ENCODE peak calls at places on chromosomes 1 and 21, in ten cellular contexts. One of them, this sample, is unnamed.

GRCh38 chr1:111615874-111616715 is 3.5 kb upstream of the RAP1A start:
- DNase-seq in uterus: no peak
- DNase-seq in naive thymus-derived CD4-positive, alpha-beta T cell: no peak
- DNase-seq in substantia nigra: no peak
- DNase-seq in GM23338: no peak
- DNase-seq in mesendoderm: no peak
- DNase-seq in ovary: no peak
- DNase-seq in gastrocnemius medialis: no peak
- DNase-seq in upper lobe of right lung: no peak
- DNase-seq in fibroblast of lung: no peak
- DNase-seq in this sample: no peak

GRCh38 chr1:94617139-94617805 is 75.7 kb upstream of the F3 start:
- DNase-seq in uterus: no peak
- DNase-seq in naive thymus-derived CD4-positive, alpha-beta T cell: no peak
- DNase-seq in substantia nigra: no peak
- DNase-seq in GM23338: no peak
- DNase-seq in mesendoderm: no peak
- DNase-seq in ovary: no peak
- DNase-seq in gastrocnemius medialis: no peak
- DNase-seq in upper lobe of right lung: no peak
- DNase-seq in fibroblast of lung: peak; percentile 83
- DNase-seq in this sample: no peak

GRCh38 chr1:3905266-3905952 is 5.3 kb upstream of the C1orf174 start:
- DNase-seq in uterus: no peak
- DNase-seq in naive thymus-derived CD4-positive, alpha-beta T cell: no peak
- DNase-seq in substantia nigra: no peak
- DNase-seq in GM23338: no peak
- DNase-seq in mesendoderm: no peak
- DNase-seq in ovary: no peak
- DNase-seq in gastrocnemius medialis: no peak
- DNase-seq in upper lobe of right lung: peak; percentile 40
- DNase-seq in fibroblast of lung: no peak
- DNase-seq in this sample: no peak

GRCh38 chr1:223704921-223705878 is 7.1 kb upstream of the CAPN2 start:
- DNase-seq in uterus: no peak
- DNase-seq in naive thymus-derived CD4-positive, alpha-beta T cell: no peak
- DNase-seq in substantia nigra: no peak
- DNase-seq in GM23338: no peak
- DNase-seq in mesendoderm: no peak
- DNase-seq in ovary: no peak
- DNase-seq in gastrocnemius medialis: no peak
- DNase-seq in upper lobe of right lung: no peak
- DNase-seq in fibroblast of lung: peak; percentile 77
- DNase-seq in this sample: no peak

GRCh38 chr1:151535326-151536271 is 4.5 kb upstream of the TUFT1 start:
- DNase-seq in uterus: no peak
- DNase-seq in naive thymus-derived CD4-positive, alpha-beta T cell: no peak
- DNase-seq in substantia nigra: no peak
- DNase-seq in GM23338: no peak
- DNase-seq in mesendoderm: peak; percentile 76
- DNase-seq in ovary: no peak
- DNase-seq in gastrocnemius medialis: no peak
- DNase-seq in upper lobe of right lung: no peak
- DNase-seq in fibroblast of lung: peak; percentile 51
- DNase-seq in this sample: no peak

GRCh38 chr1:59219926-59220325 is 77.0 kb upstream of the FGGY start:
- DNase-seq in uterus: no peak
- DNase-seq in naive thymus-derived CD4-positive, alpha-beta T cell: no peak
- DNase-seq in substantia nigra: no peak
- DNase-seq in GM23338: no peak
- DNase-seq in mesendoderm: no peak
- DNase-seq in ovary: no peak
- DNase-seq in gastrocnemius medialis: no peak
- DNase-seq in upper lobe of right lung: no peak
- DNase-seq in fibroblast of lung: no peak
- DNase-seq in this sample: no peak

GRCh38 chr1:186404454-186405051 is 28.9 kb downstream of the ODR4 start:
- DNase-seq in uterus: no peak
- DNase-seq in naive thymus-derived CD4-positive, alpha-beta T cell: peak; percentile 26
- DNase-seq in substantia nigra: no peak
- DNase-seq in GM23338: peak; percentile 42
- DNase-seq in mesendoderm: peak; percentile 33
- DNase-seq in ovary: no peak
- DNase-seq in gastrocnemius medialis: no peak
- DNase-seq in upper lobe of right lung: no peak
- DNase-seq in fibroblast of lung: peak; percentile 47
- DNase-seq in this sample: no peak

GRCh38 chr1:7579831-7580804 is 191.0 kb upstream of the VAMP3 start:
- DNase-seq in uterus: no peak
- DNase-seq in naive thymus-derived CD4-positive, alpha-beta T cell: no peak
- DNase-seq in substantia nigra: no peak
- DNase-seq in GM23338: no peak
- DNase-seq in mesendoderm: no peak
- DNase-seq in ovary: peak; percentile 8
- DNase-seq in gastrocnemius medialis: no peak
- DNase-seq in upper lobe of right lung: peak; percentile 50
- DNase-seq in fibroblast of lung: no peak
- DNase-seq in this sample: no peak

GRCh38 chr1:113247355-113247754 is 143.0 kb upstream of the MAGI3 start:
- DNase-seq in uterus: no peak
- DNase-seq in naive thymus-derived CD4-positive, alpha-beta T cell: no peak
- DNase-seq in substantia nigra: no peak
- DNase-seq in GM23338: no peak
- DNase-seq in mesendoderm: no peak
- DNase-seq in ovary: no peak
- DNase-seq in gastrocnemius medialis: no peak
- DNase-seq in upper lobe of right lung: no peak
- DNase-seq in fibroblast of lung: no peak
- DNase-seq in this sample: no peak

GRCh38 chr1:113248494-113248893 is 141.8 kb upstream of the MAGI3 start:
- DNase-seq in uterus: no peak
- DNase-seq in naive thymus-derived CD4-positive, alpha-beta T cell: no peak
- DNase-seq in substantia nigra: no peak
- DNase-seq in GM23338: no peak
- DNase-seq in mesendoderm: no peak
- DNase-seq in ovary: no peak
- DNase-seq in gastrocnemius medialis: no peak
- DNase-seq in upper lobe of right lung: no peak
- DNase-seq in fibroblast of lung: no peak
- DNase-seq in this sample: no peak

GRCh38 chr1:113244134-113244820 is 146.0 kb upstream of the MAGI3 start:
- DNase-seq in uterus: no peak
- DNase-seq in naive thymus-derived CD4-positive, alpha-beta T cell: no peak
- DNase-seq in substantia nigra: no peak
- DNase-seq in GM23338: no peak
- DNase-seq in mesendoderm: no peak
- DNase-seq in ovary: no peak
- DNase-seq in gastrocnemius medialis: no peak
- DNase-seq in upper lobe of right lung: no peak
- DNase-seq in fibroblast of lung: no peak
- DNase-seq in this sample: no peak

GRCh38 chr1:113247805-113248204 is 142.5 kb upstream of the MAGI3 start:
- DNase-seq in uterus: no peak
- DNase-seq in naive thymus-derived CD4-positive, alpha-beta T cell: no peak
- DNase-seq in substantia nigra: no peak
- DNase-seq in GM23338: no peak
- DNase-seq in mesendoderm: no peak
- DNase-seq in ovary: no peak
- DNase-seq in gastrocnemius medialis: no peak
- DNase-seq in upper lobe of right lung: no peak
- DNase-seq in fibroblast of lung: no peak
- DNase-seq in this sample: no peak

DNA sequence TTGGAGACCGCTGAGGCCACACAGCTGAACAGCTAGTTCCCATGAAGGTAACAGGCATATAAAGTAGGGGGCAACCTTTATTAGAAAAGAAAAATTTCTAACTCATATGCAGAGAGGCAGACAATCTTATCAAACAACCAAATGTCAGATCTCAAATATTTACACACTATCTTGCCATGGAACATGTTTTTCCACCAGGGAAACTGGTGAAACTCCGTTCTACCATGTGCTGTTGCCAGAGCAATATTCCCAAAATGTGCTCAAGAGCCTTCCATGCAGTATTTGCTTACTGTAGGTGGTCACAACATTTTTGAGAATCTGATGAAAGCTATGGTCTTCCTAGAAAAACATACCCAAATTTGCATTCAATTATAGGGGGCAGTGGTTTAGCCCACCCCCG is 143.4 kb upstream of the MAGI3 start:
- DNase-seq in uterus: no peak
- DNase-seq in naive thymus-derived CD4-positive, alpha-beta T cell: no peak
- DNase-seq in substantia nigra: no peak
- DNase-seq in GM23338: no peak
- DNase-seq in mesendoderm: no peak
- DNase-seq in ovary: no peak
- DNase-seq in gastrocnemius medialis: no peak
- DNase-seq in upper lobe of right lung: no peak
- DNase-seq in fibroblast of lung: no peak
- DNase-seq in this sample: no peak
- H3K27ac ChIP-seq in uterus: no peak overlapping the region
- H3K27ac ChIP-seq in naive thymus-derived CD4-positive, alpha-beta T cell: no peak overlapping the region
- H3K27ac ChIP-seq in substantia nigra: no peak overlapping the region
- H3K27ac ChIP-seq in GM23338: no peak overlapping the region
- H3K27ac ChIP-seq in mesendoderm: no peak overlapping the region
- H3K27ac ChIP-seq in ovary: no peak overlapping the region
- H3K27ac ChIP-seq in gastrocnemius medialis: no peak overlapping the region
- H3K27ac ChIP-seq in upper lobe of right lung: no peak overlapping the region
- H3K27ac ChIP-seq in fibroblast of lung: no peak overlapping the region
- H3K27ac ChIP-seq in this sample: no peak overlapping the region

DNA sequence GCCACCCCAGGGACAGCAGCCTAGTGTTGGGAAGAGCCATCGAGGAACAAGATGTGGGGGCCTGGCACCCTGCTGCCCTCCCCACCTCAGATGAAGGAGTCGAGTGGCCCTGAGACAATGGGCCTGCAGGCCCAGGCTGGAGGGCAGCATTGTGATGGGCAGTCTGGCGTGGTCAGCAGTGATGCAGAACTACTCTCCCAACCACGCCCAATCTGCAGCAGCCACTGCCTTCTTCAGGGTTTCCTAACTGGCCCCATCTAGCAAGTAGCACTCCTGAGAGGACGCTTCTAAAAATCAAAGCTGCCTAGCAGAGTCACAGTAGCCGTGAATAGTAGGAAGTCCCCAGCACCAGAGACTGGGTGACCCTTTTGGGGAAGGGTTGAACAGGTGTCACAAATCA is 18.5 kb downstream of the CDCP2 start:
- DNase-seq in uterus: no peak
- DNase-seq in naive thymus-derived CD4-positive, alpha-beta T cell: no peak
- DNase-seq in substantia nigra: no peak
- DNase-seq in GM23338: no peak
- DNase-seq in mesendoderm: no peak
- DNase-seq in ovary: no peak
- DNase-seq in gastrocnemius medialis: no peak
- DNase-seq in upper lobe of right lung: no peak
- DNase-seq in fibroblast of lung: no peak
- DNase-seq in this sample: no peak
- H3K27ac ChIP-seq in uterus: no peak overlapping the region
- H3K27ac ChIP-seq in naive thymus-derived CD4-positive, alpha-beta T cell: no peak overlapping the region
- H3K27ac ChIP-seq in substantia nigra: no peak overlapping the region
- H3K27ac ChIP-seq in GM23338: no peak overlapping the region
- H3K27ac ChIP-seq in mesendoderm: no peak overlapping the region
- H3K27ac ChIP-seq in ovary: no peak overlapping the region
- H3K27ac ChIP-seq in gastrocnemius medialis: no peak overlapping the region
- H3K27ac ChIP-seq in upper lobe of right lung: no peak overlapping the region
- H3K27ac ChIP-seq in fibroblast of lung: no peak overlapping the region
- H3K27ac ChIP-seq in this sample: no peak overlapping the region

GRCh38 chr21:14862794-14863720 is 201.7 kb downstream of the NRIP1 start:
- DNase-seq in uterus: no peak
- DNase-seq in naive thymus-derived CD4-positive, alpha-beta T cell: no peak
- DNase-seq in substantia nigra: no peak
- DNase-seq in GM23338: peak; percentile 58
- DNase-seq in mesendoderm: peak; percentile 18
- DNase-seq in ovary: no peak
- DNase-seq in gastrocnemius medialis: no peak
- DNase-seq in upper lobe of right lung: no peak
- DNase-seq in fibroblast of lung: no peak
- DNase-seq in this sample: no peak

GRCh38 chr21:14863745-14864210 is 201.0 kb downstream of the NRIP1 start:
- DNase-seq in uterus: no peak
- DNase-seq in naive thymus-derived CD4-positive, alpha-beta T cell: no peak
- DNase-seq in substantia nigra: no peak
- DNase-seq in GM23338: no peak
- DNase-seq in mesendoderm: peak; percentile 10
- DNase-seq in ovary: no peak
- DNase-seq in gastrocnemius medialis: no peak
- DNase-seq in upper lobe of right lung: no peak
- DNase-seq in fibroblast of lung: peak; percentile 19
- DNase-seq in this sample: no peak

GRCh38 chr21:14866859-14867560 is 197.8 kb downstream of the NRIP1 start:
- DNase-seq in uterus: no peak
- DNase-seq in naive thymus-derived CD4-positive, alpha-beta T cell: no peak
- DNase-seq in substantia nigra: no peak
- DNase-seq in GM23338: no peak
- DNase-seq in mesendoderm: no peak
- DNase-seq in ovary: no peak
- DNase-seq in gastrocnemius medialis: no peak
- DNase-seq in upper lobe of right lung: no peak
- DNase-seq in fibroblast of lung: no peak
- DNase-seq in this sample: no peak

GRCh38 chr21:14869984-14870840 is 194.6 kb downstream of the NRIP1 start:
- DNase-seq in uterus: no peak
- DNase-seq in naive thymus-derived CD4-positive, alpha-beta T cell: no peak
- DNase-seq in substantia nigra: no peak
- DNase-seq in GM23338: no peak
- DNase-seq in mesendoderm: no peak
- DNase-seq in ovary: no peak
- DNase-seq in gastrocnemius medialis: no peak
- DNase-seq in upper lobe of right lung: no peak
- DNase-seq in fibroblast of lung: no peak
- DNase-seq in this sample: no peak

GRCh38 chr21:14864211-14865021 is 200.4 kb downstream of the NRIP1 start:
- DNase-seq in uterus: peak; percentile 54
- DNase-seq in naive thymus-derived CD4-positive, alpha-beta T cell: peak; percentile 23
- DNase-seq in substantia nigra: peak; percentile 52
- DNase-seq in GM23338: peak; percentile 82
- DNase-seq in mesendoderm: peak; percentile 86
- DNase-seq in ovary: peak; percentile 72
- DNase-seq in gastrocnemius medialis: peak; percentile 59
- DNase-seq in upper lobe of right lung: peak; percentile 79
- DNase-seq in fibroblast of lung: peak; percentile 80
- DNase-seq in this sample: peak; percentile 66
- H3K27ac ChIP-seq in uterus: peak overlapping the region; percentile 48
- H3K27ac ChIP-seq in naive thymus-derived CD4-positive, alpha-beta T cell: no peak overlapping the region
- H3K27ac ChIP-seq in substantia nigra: peak overlapping the region; percentile 81
- H3K27ac ChIP-seq in GM23338: no peak overlapping the region
- H3K27ac ChIP-seq in mesendoderm: no peak overlapping the region
- H3K27ac ChIP-seq in ovary: no peak overlapping the region
- H3K27ac ChIP-seq in gastrocnemius medialis: peak overlapping the region; percentile 8
- H3K27ac ChIP-seq in upper lobe of right lung: no peak overlapping the region
- H3K27ac ChIP-seq in fibroblast of lung: no peak overlapping the region
- H3K27ac ChIP-seq in this sample: peak overlapping the region; percentile 42

GRCh38 chr1:1112237-1112985 is 3.5 kb downstream of the C1orf159 start:
- DNase-seq in uterus: no peak
- DNase-seq in naive thymus-derived CD4-positive, alpha-beta T cell: no peak
- DNase-seq in substantia nigra: no peak
- DNase-seq in GM23338: no peak
- DNase-seq in mesendoderm: no peak
- DNase-seq in ovary: no peak
- DNase-seq in gastrocnemius medialis: no peak
- DNase-seq in upper lobe of right lung: peak; percentile 53
- DNase-seq in fibroblast of lung: no peak
- DNase-seq in this sample: no peak

GRCh38 chr1:1111516-1112236 is 4.2 kb downstream of the C1orf159 start:
- DNase-seq in uterus: no peak
- DNase-seq in naive thymus-derived CD4-positive, alpha-beta T cell: no peak
- DNase-seq in substantia nigra: no peak
- DNase-seq in GM23338: no peak
- DNase-seq in mesendoderm: no peak
- DNase-seq in ovary: no peak
- DNase-seq in gastrocnemius medialis: no peak
- DNase-seq in upper lobe of right lung: peak; percentile 56
- DNase-seq in fibroblast of lung: no peak
- DNase-seq in this sample: no peak

GRCh38 chr1:1106510-1107221 is 9.2 kb downstream of the C1orf159 start:
- DNase-seq in uterus: no peak
- DNase-seq in naive thymus-derived CD4-positive, alpha-beta T cell: no peak
- DNase-seq in substantia nigra: no peak
- DNase-seq in GM23338: no peak
- DNase-seq in mesendoderm: no peak
- DNase-seq in ovary: no peak
- DNase-seq in gastrocnemius medialis: no peak
- DNase-seq in upper lobe of right lung: peak; percentile 63
- DNase-seq in fibroblast of lung: no peak
- DNase-seq in this sample: no peak

GRCh38 chr1:1110561-1110971 is 5.3 kb downstream of the C1orf159 start:
- DNase-seq in uterus: no peak
- DNase-seq in naive thymus-derived CD4-positive, alpha-beta T cell: no peak
- DNase-seq in substantia nigra: no peak
- DNase-seq in GM23338: no peak
- DNase-seq in mesendoderm: no peak
- DNase-seq in ovary: no peak
- DNase-seq in gastrocnemius medialis: no peak
- DNase-seq in upper lobe of right lung: peak; percentile 38
- DNase-seq in fibroblast of lung: no peak
- DNase-seq in this sample: peak; percentile 26

GRCh38 chr1:1109743-1110142 is 6.1 kb downstream of the C1orf159 start:
- DNase-seq in uterus: no peak
- DNase-seq in naive thymus-derived CD4-positive, alpha-beta T cell: no peak
- DNase-seq in substantia nigra: no peak
- DNase-seq in GM23338: no peak
- DNase-seq in mesendoderm: no peak
- DNase-seq in ovary: no peak
- DNase-seq in gastrocnemius medialis: no peak
- DNase-seq in upper lobe of right lung: peak; percentile 38
- DNase-seq in fibroblast of lung: no peak
- DNase-seq in this sample: no peak
- H3K27ac ChIP-seq in uterus: no peak overlapping the region
- H3K27ac ChIP-seq in naive thymus-derived CD4-positive, alpha-beta T cell: no peak overlapping the region
- H3K27ac ChIP-seq in substantia nigra: no peak overlapping the region
- H3K27ac ChIP-seq in GM23338: no peak overlapping the region
- H3K27ac ChIP-seq in mesendoderm: no peak overlapping the region
- H3K27ac ChIP-seq in ovary: no peak overlapping the region
- H3K27ac ChIP-seq in gastrocnemius medialis: no peak overlapping the region
- H3K27ac ChIP-seq in upper lobe of right lung: no peak overlapping the region
- H3K27ac ChIP-seq in fibroblast of lung: no peak overlapping the region
- H3K27ac ChIP-seq in this sample: no peak overlapping the region

This sample was measured in caudate nucleus.